ENCODE peak calls at places on chromosomes 16 and 17, in six cellular contexts. One of them, this sample, is unnamed.

GRCh38 chr17:77092025-77092424 is 48.7 kb upstream of the SEC14L1 start:
- DNase-seq in lower leg skin: no peak
- DNase-seq in thoracic aorta: no peak
- DNase-seq in AG04449: no peak
- DNase-seq in A549: no peak
- DNase-seq in adrenal gland: no peak
- DNase-seq in this sample: no peak

GRCh38 chr16:67407176-67407787 is 9.0 kb downstream of the ZDHHC1 start:
- DNase-seq in lower leg skin: no peak
- DNase-seq in thoracic aorta: no peak
- DNase-seq in AG04449: no peak
- DNase-seq in A549: no peak
- DNase-seq in adrenal gland: no peak
- DNase-seq in this sample: peak; percentile 60

GRCh38 chr16:68744744-68745280 is 7.7 kb downstream of the CDH1 start:
- DNase-seq in lower leg skin: no peak
- DNase-seq in thoracic aorta: no peak
- DNase-seq in AG04449: peak; percentile 10
- DNase-seq in A549: peak; percentile 84
- DNase-seq in adrenal gland: no peak
- DNase-seq in this sample: peak; percentile 98

GRCh38 chr17:2704031-2704889 is 7.3 kb downstream of the CLUH start:
- DNase-seq in lower leg skin: no peak
- DNase-seq in thoracic aorta: no peak
- DNase-seq in AG04449: no peak
- DNase-seq in A549: no peak
- DNase-seq in adrenal gland: peak; percentile 76
- DNase-seq in this sample: no peak

GRCh38 chr17:27601069-27601974 is 29.7 kb upstream of the LGALS9 start:
- DNase-seq in lower leg skin: peak; percentile 96
- DNase-seq in thoracic aorta: peak; percentile 70
- DNase-seq in AG04449: no peak
- DNase-seq in A549: peak; percentile 77
- DNase-seq in adrenal gland: peak; percentile 71
- DNase-seq in this sample: peak; percentile 82

GRCh38 chr17:74163271-74163821 is 40.1 kb upstream of the RPL38 start:
- DNase-seq in lower leg skin: peak; percentile 29
- DNase-seq in thoracic aorta: no peak
- DNase-seq in AG04449: no peak
- DNase-seq in A549: no peak
- DNase-seq in adrenal gland: no peak
- DNase-seq in this sample: no peak

GRCh38 chr17:19238167-19238505 is 970 bp downstream of the EPN2 start:
- DNase-seq in lower leg skin: peak; percentile 88
- DNase-seq in thoracic aorta: no peak
- DNase-seq in AG04449: no peak
- DNase-seq in A549: peak; percentile 31
- DNase-seq in adrenal gland: peak; percentile 48
- DNase-seq in this sample: peak; percentile 31

GRCh38 chr16:57826706-57827625 is 24.7 kb upstream of the KIFC3 start:
- DNase-seq in lower leg skin: no peak
- DNase-seq in thoracic aorta: no peak
- DNase-seq in AG04449: no peak
- DNase-seq in A549: no peak
- DNase-seq in adrenal gland: peak; percentile 58
- DNase-seq in this sample: no peak

GRCh38 chr16:78194948-78195347 is 95.5 kb downstream of the WWOX start:
- DNase-seq in lower leg skin: no peak
- DNase-seq in thoracic aorta: no peak
- DNase-seq in AG04449: no peak
- DNase-seq in A549: no peak
- DNase-seq in adrenal gland: no peak
- DNase-seq in this sample: no peak

GRCh38 chr16:6709736-6710135 is 622.9 kb upstream of the RBFOX1 start:
- DNase-seq in lower leg skin: no peak
- DNase-seq in thoracic aorta: no peak
- DNase-seq in AG04449: no peak
- DNase-seq in A549: no peak
- DNase-seq in adrenal gland: no peak
- DNase-seq in this sample: no peak

GRCh38 chr17:66995944-66996343 is 31.4 kb downstream of the CACNG4 start:
- DNase-seq in lower leg skin: no peak
- DNase-seq in thoracic aorta: no peak
- DNase-seq in AG04449: no peak
- DNase-seq in A549: no peak
- DNase-seq in adrenal gland: no peak
- DNase-seq in this sample: no peak

GRCh38 chr17:67211742-67212141 is 33.3 kb downstream of the HELZ start:
- DNase-seq in lower leg skin: no peak
- DNase-seq in thoracic aorta: no peak
- DNase-seq in AG04449: peak; percentile 10
- DNase-seq in A549: no peak
- DNase-seq in adrenal gland: no peak
- DNase-seq in this sample: peak; percentile 85

GRCh38 chr16:57357330-57358151 is 1.0 kb upstream of the CCL22 start:
- DNase-seq in lower leg skin: peak; percentile 71
- DNase-seq in thoracic aorta: no peak
- DNase-seq in AG04449: no peak
- DNase-seq in A549: no peak
- DNase-seq in adrenal gland: no peak
- DNase-seq in this sample: no peak

GRCh38 chr16:57803413-57803990 is 1.2 kb upstream of the KIFC3 start:
- DNase-seq in lower leg skin: no peak
- DNase-seq in thoracic aorta: no peak
- DNase-seq in AG04449: no peak
- DNase-seq in A549: no peak
- DNase-seq in adrenal gland: no peak
- DNase-seq in this sample: no peak

GRCh38 chr16:71185366-71185765 is 45.2 kb downstream of the HYDIN start:
- DNase-seq in lower leg skin: no peak
- DNase-seq in thoracic aorta: no peak
- DNase-seq in AG04449: no peak
- DNase-seq in A549: no peak
- DNase-seq in adrenal gland: no peak
- DNase-seq in this sample: no peak

GRCh38 chr17:19728114-19728495 is 11.7 kb upstream of the SLC47A2 start:
- DNase-seq in lower leg skin: peak; percentile 97
- DNase-seq in thoracic aorta: peak; percentile 40
- DNase-seq in AG04449: peak; percentile 26
- DNase-seq in A549: peak; percentile 69
- DNase-seq in adrenal gland: peak; percentile 95
- DNase-seq in this sample: peak; percentile 89

GRCh38 chr17:3792481-3792880 is 8.5 kb downstream of the ITGAE start:
- DNase-seq in lower leg skin: no peak
- DNase-seq in thoracic aorta: no peak
- DNase-seq in AG04449: no peak
- DNase-seq in A549: no peak
- DNase-seq in adrenal gland: peak; percentile 6
- DNase-seq in this sample: no peak

GRCh38 chr16:84279871-84280270 is 14.8 kb upstream of the WFDC1 start:
- DNase-seq in lower leg skin: no peak
- DNase-seq in thoracic aorta: no peak
- DNase-seq in AG04449: no peak
- DNase-seq in A549: no peak
- DNase-seq in adrenal gland: no peak
- DNase-seq in this sample: no peak

GRCh38 chr16:56990407-56991286 is 1.3 kb downstream of the NLRC5 start:
- DNase-seq in lower leg skin: peak; percentile 56
- DNase-seq in thoracic aorta: no peak
- DNase-seq in AG04449: no peak
- DNase-seq in A549: no peak
- DNase-seq in adrenal gland: no peak
- DNase-seq in this sample: no peak

DNA sequence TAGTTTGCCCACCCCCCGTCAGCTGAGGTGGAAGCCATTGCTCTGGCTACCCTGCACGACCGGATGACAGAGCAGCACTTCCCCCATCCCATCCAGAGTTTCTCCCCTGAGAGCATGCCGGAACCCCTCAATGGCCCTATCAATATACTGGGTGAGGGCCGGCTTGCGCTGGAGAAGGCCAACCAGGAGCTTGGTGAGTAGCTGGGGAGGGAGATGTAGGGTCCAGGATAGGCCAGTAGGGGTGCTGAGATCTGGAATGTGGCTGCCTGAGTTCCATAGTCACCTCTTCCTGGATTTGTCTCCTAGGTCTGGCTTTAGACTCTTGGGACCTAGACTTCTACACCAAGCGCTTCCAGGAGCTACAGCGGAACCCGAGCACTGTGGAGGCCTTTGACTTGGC is 6.4 kb downstream of the PFAS start:
- DNase-seq in lower leg skin: no peak
- DNase-seq in thoracic aorta: no peak
- DNase-seq in AG04449: no peak
- DNase-seq in A549: peak; percentile 47
- DNase-seq in adrenal gland: no peak
- DNase-seq in this sample: no peak
- TF ChIP-seq CTCF in lower leg skin: no peak
- TF ChIP-seq CTCF in thoracic aorta: no peak
- TF ChIP-seq CTCF in AG04449: no peak
- TF ChIP-seq CTCF in A549: no peak
- TF ChIP-seq CTCF in adrenal gland: no peak
- TF ChIP-seq CTCF in this sample: no peak

DNA sequence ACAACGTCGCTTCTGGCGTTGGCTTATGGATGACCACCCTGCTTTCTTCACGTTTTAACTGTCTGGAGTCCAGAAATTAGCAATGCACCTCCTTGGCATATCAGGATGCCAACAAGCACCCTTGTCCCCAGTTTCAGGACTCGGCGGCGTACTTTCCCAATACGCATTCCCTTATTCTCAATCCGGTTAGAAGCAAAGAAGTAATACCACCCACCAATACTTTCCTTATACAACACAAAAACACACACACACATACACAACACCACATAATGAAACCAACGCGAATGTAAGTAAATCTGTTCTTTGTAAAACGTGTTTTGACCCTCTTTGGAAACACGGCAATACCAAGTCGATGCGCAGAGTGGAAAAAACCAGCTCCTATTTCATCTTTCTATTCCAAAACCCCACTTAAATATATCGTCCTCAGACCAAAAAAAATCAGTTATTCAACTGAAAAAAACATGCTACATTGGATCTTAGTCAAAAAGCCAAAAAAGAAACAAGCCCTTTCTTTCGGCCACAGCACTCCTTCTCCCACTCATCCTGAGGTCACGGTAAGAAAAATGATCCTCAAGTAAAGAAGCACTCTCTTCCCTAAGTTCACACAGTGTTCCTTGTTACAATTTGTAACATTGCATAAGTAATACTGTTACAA is 31.1 kb upstream of the ARL4D start:
- DNase-seq in lower leg skin: no peak
- DNase-seq in thoracic aorta: no peak
- DNase-seq in AG04449: no peak
- DNase-seq in A549: peak; percentile 92
- DNase-seq in adrenal gland: no peak
- DNase-seq in this sample: peak; percentile 49
- H3K4me3 ChIP-seq in lower leg skin: no peak overlapping the region
- H3K4me3 ChIP-seq in thoracic aorta: peak overlapping the region; percentile 83
- H3K4me3 ChIP-seq in AG04449: peak overlapping the region; percentile 46
- H3K4me3 ChIP-seq in A549: peak overlapping the region; percentile 44
- H3K4me3 ChIP-seq in adrenal gland: no peak overlapping the region
- H3K4me3 ChIP-seq in this sample: peak overlapping the region; percentile 58

GRCh38 chr16:1335211-1335971 is 1.9 kb downstream of the BAIAP3 start:
- DNase-seq in lower leg skin: no peak
- DNase-seq in thoracic aorta: no peak
- DNase-seq in AG04449: no peak
- DNase-seq in A549: no peak
- DNase-seq in adrenal gland: no peak
- DNase-seq in this sample: no peak

GRCh38 chr16:1336619-1337018 is 3.2 kb downstream of the BAIAP3 start:
- DNase-seq in lower leg skin: no peak
- DNase-seq in thoracic aorta: no peak
- DNase-seq in AG04449: no peak
- DNase-seq in A549: no peak
- DNase-seq in adrenal gland: no peak
- DNase-seq in this sample: no peak

GRCh38 chr16:1334739-1335138 is 1.3 kb downstream of the BAIAP3 start:
- DNase-seq in lower leg skin: no peak
- DNase-seq in thoracic aorta: no peak
- DNase-seq in AG04449: no peak
- DNase-seq in A549: no peak
- DNase-seq in adrenal gland: no peak
- DNase-seq in this sample: no peak

GRCh38 chr16:1337486-1337885 is 4.0 kb downstream of the BAIAP3 start:
- DNase-seq in lower leg skin: no peak
- DNase-seq in thoracic aorta: no peak
- DNase-seq in AG04449: no peak
- DNase-seq in A549: no peak
- DNase-seq in adrenal gland: no peak
- DNase-seq in this sample: no peak

DNA sequence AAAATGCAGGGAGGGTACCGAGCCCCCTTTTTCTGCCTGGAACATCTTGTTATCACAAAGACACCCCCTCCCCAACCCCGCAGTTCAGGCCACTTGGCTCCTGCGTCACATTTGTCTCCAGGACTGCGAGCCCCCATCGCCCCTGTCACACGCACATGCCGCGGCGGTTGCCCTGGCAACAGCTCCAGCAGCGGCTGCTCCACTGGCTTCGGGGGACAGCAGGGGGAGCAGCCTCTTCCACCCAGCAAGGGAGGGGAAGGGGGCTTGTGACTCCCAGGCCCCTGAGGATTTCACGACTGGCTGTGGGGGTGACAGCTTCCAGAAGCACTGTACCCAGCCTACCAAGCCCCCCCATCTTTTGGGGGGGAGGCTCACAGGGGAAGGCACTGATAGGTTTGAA is 2.6 kb downstream of the BAIAP3 start:
- DNase-seq in lower leg skin: no peak
- DNase-seq in thoracic aorta: no peak
- DNase-seq in AG04449: no peak
- DNase-seq in A549: no peak
- DNase-seq in adrenal gland: no peak
- DNase-seq in this sample: no peak
- TF ChIP-seq CTCF in lower leg skin: no peak
- TF ChIP-seq CTCF in thoracic aorta: no peak
- TF ChIP-seq CTCF in AG04449: no peak
- TF ChIP-seq CTCF in A549: no peak
- TF ChIP-seq CTCF in adrenal gland: no peak
- TF ChIP-seq CTCF in this sample: no peak

DNA sequence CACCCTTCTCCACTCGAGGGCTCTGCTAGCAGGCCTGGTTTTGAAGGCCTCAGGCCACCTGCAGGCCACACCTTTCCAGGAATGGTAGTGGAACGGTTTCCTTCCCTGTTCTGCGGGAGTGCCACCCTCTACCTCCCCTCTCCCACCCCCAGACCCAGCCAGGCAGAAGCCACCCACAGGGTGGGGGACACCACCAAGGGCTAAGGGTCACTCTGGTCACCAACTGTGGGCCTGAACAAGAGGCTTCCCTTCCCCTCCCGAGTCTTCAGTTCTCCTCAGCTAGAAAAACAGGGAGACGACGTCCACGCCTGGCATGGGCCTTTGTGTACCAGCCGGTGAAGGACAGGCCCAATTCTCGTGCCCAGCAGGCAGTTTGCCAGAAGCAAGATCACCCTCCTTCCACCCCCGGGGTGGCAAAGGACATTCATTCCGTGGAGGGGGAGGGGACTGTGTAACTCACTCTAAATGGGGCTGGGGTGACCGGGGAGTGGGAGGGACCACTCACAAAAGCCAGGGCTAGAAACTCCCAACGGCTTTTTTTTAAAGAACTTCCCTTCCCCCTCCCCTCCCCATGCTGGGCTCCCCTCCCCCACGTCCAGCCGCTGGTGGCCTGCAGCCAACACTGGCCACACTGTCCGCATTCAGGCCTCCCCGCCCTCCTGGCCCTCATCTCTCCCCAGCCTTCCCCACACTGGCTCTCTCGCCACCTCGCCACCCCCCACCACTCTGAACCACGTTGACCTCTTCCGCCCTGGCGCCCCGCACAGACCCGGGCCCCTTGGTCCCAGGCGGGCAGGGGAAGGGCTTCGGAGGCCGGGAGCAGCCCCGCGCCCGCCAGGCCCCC is 7.7 kb downstream of the CBX4 start:
- DNase-seq in lower leg skin: peak; percentile 94
- DNase-seq in thoracic aorta: no peak
- DNase-seq in AG04449: no peak
- DNase-seq in A549: peak; percentile 71
- DNase-seq in adrenal gland: peak; percentile 83
- DNase-seq in this sample: no peak
- H3K4me3 ChIP-seq in lower leg skin: no peak overlapping the region
- H3K4me3 ChIP-seq in thoracic aorta: peak overlapping the region; percentile 59
- H3K4me3 ChIP-seq in AG04449: no peak overlapping the region
- H3K4me3 ChIP-seq in A549: peak overlapping the region; percentile 36
- H3K4me3 ChIP-seq in adrenal gland: no peak overlapping the region
- H3K4me3 ChIP-seq in this sample: no peak overlapping the region